ENCODE peak calls at places on chromosomes 7 and 10, in five cellular contexts. O is fibroblast of the aortic adventitia, M is cardiac muscle cell, S is body of pancreas, V is IMR-90. T is an unnamed sample.
A peak's percentile ranks its signal among the peaks of the same experiment; 100 is the strongest.

GRCh38 chr7:36653011-36653670 is 71.2 kb downstream of the AOAH start:
- DNase-seq in O (peak; percentile 67), M (peak; percentile 75), S (no peak), V (peak; percentile 79), T (no peak)

GRCh38 chr7:112895996-112896395 is 105.8 kb upstream of the TMEM168 start:
- DNase-seq in O (no peak), M (peak; percentile 9), S (no peak), V (no peak), T (no peak)

GRCh38 chr10:77223532-77224460 is 413.8 kb downstream of the KCNMA1 start:
- DNase-seq in O (no peak), M (no peak), S (no peak), V (no peak), T (no peak)

GRCh38 chr10:71222541-71223364 is 10.4 kb downstream of the UNC5B start:
- DNase-seq in O (peak; percentile 44), M (no peak), S (no peak), V (peak; percentile 79), T (no peak)

GRCh38 chr7:12949060-12950045 is 261.9 kb downstream of the ARL4A start:
- DNase-seq in O (no peak), M (no peak), S (no peak), V (peak; percentile 55), T (no peak)

GRCh38 chr7:151506901-151507382 is 12.8 kb downstream of the RHEB start:
- DNase-seq in O (no peak), M (no peak), S (no peak), V (no peak), T (no peak)

GRCh38 chr10:3774814-3775670 is 10.0 kb downstream of the KLF6 start:
- DNase-seq in O (peak; percentile 90), M (peak; percentile 85), S (no peak), V (peak; percentile 91), T (no peak)

GRCh38 chr7:94655884-94656657 is at the start of gene SGCE:
- DNase-seq in O (peak; percentile 81), M (peak; percentile 91), S (peak; percentile 59), V (peak; percentile 71), T (peak; percentile 84)

GRCh38 chr7:65915921-65916657 is 43.2 kb downstream of the VKORC1L1 start:
- DNase-seq in O (no peak), M (no peak), S (no peak), V (no peak), T (no peak)

GRCh38 chr10:26391701-26392695 is 46.1 kb upstream of the APBB1IP start:
- DNase-seq in O (no peak), M (no peak), S (no peak), V (no peak), T (peak; percentile 29)

GRCh38 chr7:138519061-138519798 is 59.2 kb downstream of the TRIM24 start:
- DNase-seq in O (no peak), M (no peak), S (no peak), V (no peak), T (no peak)

GRCh38 chr7:123026251-123026650 is 30.8 kb upstream of the TAS2R16 start:
- DNase-seq in O (no peak), M (no peak), S (no peak), V (no peak), T (no peak)

GRCh38 chr10:14787938-14788337 is 13.2 kb upstream of the FAM107B start:
- DNase-seq in O (no peak), M (no peak), S (no peak), V (no peak), T (no peak)

GRCh38 chr7:15687645-15688025 is 1.2 kb upstream of the MEOX2 start:
- DNase-seq in O (no peak), M (no peak), S (no peak), V (no peak), T (peak; percentile 50)

GRCh38 chr7:7761340-7761973 is 43.0 kb upstream of the RPA3 start:
- DNase-seq in O (peak; percentile 80), M (peak; percentile 63), S (no peak), V (peak; percentile 66), T (no peak)

DNA sequence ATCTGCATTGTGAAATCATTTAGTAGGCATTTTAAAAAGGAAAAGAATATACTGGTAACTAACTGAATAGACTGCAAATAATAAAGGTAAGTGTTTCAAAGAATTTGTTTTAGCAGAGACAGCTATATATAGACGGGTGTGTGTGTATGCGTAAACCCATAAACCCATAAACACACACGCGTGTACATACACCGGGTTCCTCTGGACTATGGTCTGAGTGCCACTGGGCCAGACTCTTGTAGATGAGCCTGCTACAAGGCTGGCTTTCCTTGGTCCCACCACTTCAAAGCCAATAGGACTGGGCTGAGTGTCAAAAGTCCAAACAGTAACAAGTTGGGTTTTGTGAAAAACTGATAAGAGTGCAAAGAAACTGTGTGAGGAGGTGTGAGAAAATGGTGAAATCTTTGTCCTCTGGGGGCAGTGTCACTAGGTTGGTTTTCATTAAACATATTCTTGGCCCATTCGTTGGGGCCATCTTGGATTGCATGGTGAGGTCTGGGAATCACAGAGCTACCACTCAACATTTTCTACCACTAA is 39.8 kb downstream of the GNA12 start:
- DNase-seq in O (no peak), M (no peak), S (no peak), V (no peak), T (no peak)
- TF ChIP-seq CTCF in O (no peak), M (no peak), S (no peak), V (peak; percentile 4), T (no peak)

GRCh38 chr7:99631311-99632109 is 14.8 kb downstream of the ZSCAN25 start:
- DNase-seq in O (peak; percentile 32), M (peak; percentile 21), S (peak; percentile 69), V (peak; percentile 13), T (no peak)
- TF ChIP-seq CTCF in O (peak; percentile 20), M (peak; percentile 10), S (no peak), V (peak; percentile 17), T (no peak)

GRCh38 chr7:128017460-128017859 is 13.8 kb downstream of the LRRC4 start:
- DNase-seq in O (no peak), M (no peak), S (no peak), V (no peak), T (no peak)

GRCh38 chr7:128019330-128019729 is 11.9 kb downstream of the LRRC4 start:
- DNase-seq in O (no peak), M (no peak), S (no peak), V (no peak), T (no peak)

GRCh38 chr7:128021361-128021760 is 9.9 kb downstream of the LRRC4 start:
- DNase-seq in O (no peak), M (no peak), S (no peak), V (peak; percentile 57), T (no peak)

GRCh38 chr7:128017880-128018845 is 13.1 kb downstream of the LRRC4 start:
- DNase-seq in O (peak; percentile 50), M (no peak), S (peak; percentile 50), V (peak; percentile 51), T (no peak)

GRCh38 chr7:128020161-128020560 is 11.1 kb downstream of the LRRC4 start:
- DNase-seq in O (no peak), M (no peak), S (no peak), V (no peak), T (no peak)
- TF ChIP-seq CTCF in O (peak; percentile 17), M (peak; percentile 24), S (no peak), V (peak; percentile 45), T (peak; percentile 20)

GRCh38 chr7:917255-918117 is 37.0 kb downstream of the ADAP1 start:
- DNase-seq in O (no peak), M (no peak), S (no peak), V (no peak), T (no peak)

GRCh38 chr7:919114-919442 is 35.4 kb downstream of the ADAP1 start:
- DNase-seq in O (no peak), M (no peak), S (no peak), V (no peak), T (peak; percentile 1)

GRCh38 chr7:918441-919113 is 35.9 kb downstream of the ADAP1 start:
- DNase-seq in O (no peak), M (no peak), S (no peak), V (no peak), T (peak; percentile 1)

GRCh38 chr7:916291-916941 is 38.1 kb downstream of the ADAP1 start:
- DNase-seq in O (no peak), M (no peak), S (no peak), V (no peak), T (no peak)

GRCh38 chr7:918118-918425 is 36.4 kb downstream of the ADAP1 start:
- DNase-seq in O (no peak), M (no peak), S (no peak), V (no peak), T (peak; percentile 0)
- TF ChIP-seq CTCF in O (no peak), M (no peak), S (no peak), V (no peak), T (no peak)

GRCh38 chr7:130032698-130033097 is 18.5 kb downstream of the ZC3HC1 start:
- DNase-seq in O (no peak), M (no peak), S (no peak), V (no peak), T (no peak)

GRCh38 chr7:130040576-130040975 is 10.6 kb downstream of the ZC3HC1 start:
- DNase-seq in O (no peak), M (no peak), S (no peak), V (no peak), T (no peak)

DNA sequence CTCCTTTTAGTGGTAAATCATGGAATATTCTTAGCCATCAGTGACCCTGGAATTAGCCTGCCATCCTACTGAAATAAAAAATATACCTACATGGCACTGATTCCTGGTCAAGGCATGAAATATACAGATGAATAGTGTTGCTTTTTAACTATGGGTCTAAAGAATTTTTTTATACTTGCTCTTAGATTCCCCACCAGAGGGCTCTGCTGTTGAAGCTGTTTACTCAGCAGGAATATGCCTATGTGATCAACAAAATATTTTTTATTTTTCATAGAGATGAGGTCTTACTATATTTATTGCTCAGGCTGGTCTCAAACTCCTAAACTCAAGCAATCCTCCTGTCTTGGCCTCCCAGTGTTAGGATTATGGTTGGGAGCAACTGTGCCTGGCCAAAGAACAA is 13.5 kb downstream of the ZC3HC1 start:
- DNase-seq in O (peak; percentile 19), M (peak; percentile 27), S (no peak), V (peak; percentile 20), T (no peak)
- TF ChIP-seq CTCF in O (peak; percentile 43), M (peak; percentile 44), S (no peak), V (peak; percentile 41), T (no peak)

GRCh38 chr7:106419455-106420182 is 134.8 kb upstream of the NAMPT start:
- DNase-seq in O (peak; percentile 31), M (peak; percentile 49), S (no peak), V (no peak), T (no peak)
- TF ChIP-seq CTCF in O (no peak), M (no peak), S (no peak), V (no peak), T (no peak)

DNA sequence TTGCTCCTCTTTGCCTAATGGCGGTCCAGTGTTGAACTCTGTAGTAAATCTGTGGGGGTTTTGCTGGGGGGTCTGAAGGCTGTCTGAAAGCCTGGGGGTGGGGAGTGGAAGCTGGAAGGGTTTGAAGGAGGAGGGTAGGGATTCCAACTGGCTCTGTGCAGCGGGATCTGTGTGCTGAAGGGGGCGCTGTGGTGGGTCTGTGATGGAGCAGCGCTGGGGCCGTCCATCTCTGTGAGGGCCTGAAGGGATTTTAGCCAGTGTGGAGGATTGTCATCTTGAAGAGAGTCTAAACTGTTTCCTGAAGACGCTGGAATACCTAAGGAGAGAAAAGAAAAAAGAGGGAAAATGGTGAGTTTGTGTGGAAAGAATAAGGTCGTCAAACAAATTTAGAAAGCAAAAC is 129.2 kb downstream of the STRA8 start:
- DNase-seq in O (no peak), M (no peak), S (no peak), V (no peak), T (no peak)
- TF ChIP-seq CTCF in O (peak; percentile 2), M (peak; percentile 16), S (no peak), V (no peak), T (no peak)

GRCh38 chr7:69735582-69735981 is 137.3 kb downstream of the AUTS2 start:
- DNase-seq in O (no peak), M (no peak), S (no peak), V (no peak), T (no peak)
- TF ChIP-seq CTCF in O (no peak), M (no peak), S (no peak), V (no peak), T (no peak)

T was measured in nephron progenitor cell.